ENCODE peak calls at places on chromosomes 2 and 18, in six cellular contexts. One of them, this sample, is unnamed.

GRCh38 chr2:19785432-19785831 is 116.4 kb downstream of the TTC32 start:
- DNase-seq in NCI-H774: no peak
- DNase-seq in stimulated activated CD8-positive, alpha-beta memory T cell treated with anti-CD3 and anti-CD28 coated beads, Interleukin-7, amount 100 ng/mL, for 1 hour: no peak
- DNase-seq in fibroblast of gingiva: peak
- DNase-seq in colonic mucosa: no peak
- DNase-seq in RWPE1: peak
- DNase-seq in this sample: peak

GRCh38 chr18:33201509-33201926 is 239.0 kb downstream of the CCDC178 start:
- DNase-seq in NCI-H774: peak
- DNase-seq in stimulated activated CD8-positive, alpha-beta memory T cell treated with anti-CD3 and anti-CD28 coated beads, Interleukin-7, amount 100 ng/mL, for 1 hour: no peak
- DNase-seq in fibroblast of gingiva: no peak
- DNase-seq in colonic mucosa: peak
- DNase-seq in RWPE1: no peak
- DNase-seq in this sample: peak

GRCh38 chr2:38509322-38509946 is 93.3 kb downstream of the HNRNPLL start:
- DNase-seq in NCI-H774: no peak
- DNase-seq in stimulated activated CD8-positive, alpha-beta memory T cell treated with anti-CD3 and anti-CD28 coated beads, Interleukin-7, amount 100 ng/mL, for 1 hour: no peak
- DNase-seq in fibroblast of gingiva: peak
- DNase-seq in colonic mucosa: no peak
- DNase-seq in RWPE1: peak
- DNase-seq in this sample: peak

GRCh38 chr18:55321268-55322175 is 266.5 kb downstream of the TCF4 start:
- DNase-seq in NCI-H774: peak
- DNase-seq in stimulated activated CD8-positive, alpha-beta memory T cell treated with anti-CD3 and anti-CD28 coated beads, Interleukin-7, amount 100 ng/mL, for 1 hour: no peak
- DNase-seq in fibroblast of gingiva: peak
- DNase-seq in colonic mucosa: peak
- DNase-seq in RWPE1: peak
- DNase-seq in this sample: peak

GRCh38 chr18:21598726-21599584 is 1.5 kb downstream of the ESCO1 start:
- DNase-seq in NCI-H774: peak
- DNase-seq in stimulated activated CD8-positive, alpha-beta memory T cell treated with anti-CD3 and anti-CD28 coated beads, Interleukin-7, amount 100 ng/mL, for 1 hour: no peak
- DNase-seq in fibroblast of gingiva: no peak
- DNase-seq in colonic mucosa: no peak
- DNase-seq in RWPE1: no peak
- DNase-seq in this sample: no peak

GRCh38 chr18:70559446-70559845 is 270.6 kb downstream of the SOCS6 start:
- DNase-seq in NCI-H774: no peak
- DNase-seq in stimulated activated CD8-positive, alpha-beta memory T cell treated with anti-CD3 and anti-CD28 coated beads, Interleukin-7, amount 100 ng/mL, for 1 hour: no peak
- DNase-seq in fibroblast of gingiva: no peak
- DNase-seq in colonic mucosa: no peak
- DNase-seq in RWPE1: no peak
- DNase-seq in this sample: no peak

GRCh38 chr2:193627918-193628254 is 1433.2 kb upstream of the TMEFF2 start:
- DNase-seq in NCI-H774: no peak
- DNase-seq in stimulated activated CD8-positive, alpha-beta memory T cell treated with anti-CD3 and anti-CD28 coated beads, Interleukin-7, amount 100 ng/mL, for 1 hour: no peak
- DNase-seq in fibroblast of gingiva: no peak
- DNase-seq in colonic mucosa: no peak
- DNase-seq in RWPE1: no peak
- DNase-seq in this sample: no peak

GRCh38 chr2:12110074-12110473 is 363.6 kb downstream of the LPIN1 start:
- DNase-seq in NCI-H774: no peak
- DNase-seq in stimulated activated CD8-positive, alpha-beta memory T cell treated with anti-CD3 and anti-CD28 coated beads, Interleukin-7, amount 100 ng/mL, for 1 hour: no peak
- DNase-seq in fibroblast of gingiva: peak
- DNase-seq in colonic mucosa: no peak
- DNase-seq in RWPE1: no peak
- DNase-seq in this sample: peak

GRCh38 chr2:14756981-14757657 is 124.6 kb downstream of the LRATD1 start:
- DNase-seq in NCI-H774: no peak
- DNase-seq in stimulated activated CD8-positive, alpha-beta memory T cell treated with anti-CD3 and anti-CD28 coated beads, Interleukin-7, amount 100 ng/mL, for 1 hour: no peak
- DNase-seq in fibroblast of gingiva: peak
- DNase-seq in colonic mucosa: no peak
- DNase-seq in RWPE1: peak
- DNase-seq in this sample: peak

GRCh38 chr2:230944123-230944653 is 19.1 kb upstream of the GPR55 start:
- DNase-seq in NCI-H774: no peak
- DNase-seq in stimulated activated CD8-positive, alpha-beta memory T cell treated with anti-CD3 and anti-CD28 coated beads, Interleukin-7, amount 100 ng/mL, for 1 hour: no peak
- DNase-seq in fibroblast of gingiva: no peak
- DNase-seq in colonic mucosa: no peak
- DNase-seq in RWPE1: no peak
- DNase-seq in this sample: no peak

GRCh38 chr2:96764253-96764637 is 3.5 kb downstream of the CNNM4 start:
- DNase-seq in NCI-H774: no peak
- DNase-seq in stimulated activated CD8-positive, alpha-beta memory T cell treated with anti-CD3 and anti-CD28 coated beads, Interleukin-7, amount 100 ng/mL, for 1 hour: no peak
- DNase-seq in fibroblast of gingiva: no peak
- DNase-seq in colonic mucosa: no peak
- DNase-seq in RWPE1: no peak
- DNase-seq in this sample: no peak

GRCh38 chr2:2572393-2573204 is 241.5 kb upstream of the MYT1L start:
- DNase-seq in NCI-H774: no peak
- DNase-seq in stimulated activated CD8-positive, alpha-beta memory T cell treated with anti-CD3 and anti-CD28 coated beads, Interleukin-7, amount 100 ng/mL, for 1 hour: no peak
- DNase-seq in fibroblast of gingiva: no peak
- DNase-seq in colonic mucosa: peak
- DNase-seq in RWPE1: no peak
- DNase-seq in this sample: no peak

GRCh38 chr2:71716697-71717624 is 263.6 kb downstream of the DYSF start:
- DNase-seq in NCI-H774: no peak
- DNase-seq in stimulated activated CD8-positive, alpha-beta memory T cell treated with anti-CD3 and anti-CD28 coated beads, Interleukin-7, amount 100 ng/mL, for 1 hour: no peak
- DNase-seq in fibroblast of gingiva: peak
- DNase-seq in colonic mucosa: peak
- DNase-seq in RWPE1: peak
- DNase-seq in this sample: peak

GRCh38 chr18:26480897-26481795 is 67.2 kb downstream of the KCTD1 start:
- DNase-seq in NCI-H774: no peak
- DNase-seq in stimulated activated CD8-positive, alpha-beta memory T cell treated with anti-CD3 and anti-CD28 coated beads, Interleukin-7, amount 100 ng/mL, for 1 hour: no peak
- DNase-seq in fibroblast of gingiva: peak
- DNase-seq in colonic mucosa: no peak
- DNase-seq in RWPE1: peak
- DNase-seq in this sample: peak

GRCh38 chr2:236688563-236689392 is 119.2 kb downstream of the ACKR3 start:
- DNase-seq in NCI-H774: no peak
- DNase-seq in stimulated activated CD8-positive, alpha-beta memory T cell treated with anti-CD3 and anti-CD28 coated beads, Interleukin-7, amount 100 ng/mL, for 1 hour: no peak
- DNase-seq in fibroblast of gingiva: no peak
- DNase-seq in colonic mucosa: no peak
- DNase-seq in RWPE1: no peak
- DNase-seq in this sample: no peak

GRCh38 chr2:96157649-96158553 is 12.7 kb upstream of the DUSP2 start:
- DNase-seq in NCI-H774: no peak
- DNase-seq in stimulated activated CD8-positive, alpha-beta memory T cell treated with anti-CD3 and anti-CD28 coated beads, Interleukin-7, amount 100 ng/mL, for 1 hour: no peak
- DNase-seq in fibroblast of gingiva: no peak
- DNase-seq in colonic mucosa: no peak
- DNase-seq in RWPE1: no peak
- DNase-seq in this sample: no peak

GRCh38 chr2:42971381-42971780 is 179.0 kb upstream of the HAAO start:
- DNase-seq in NCI-H774: no peak
- DNase-seq in stimulated activated CD8-positive, alpha-beta memory T cell treated with anti-CD3 and anti-CD28 coated beads, Interleukin-7, amount 100 ng/mL, for 1 hour: no peak
- DNase-seq in fibroblast of gingiva: no peak
- DNase-seq in colonic mucosa: no peak
- DNase-seq in RWPE1: no peak
- DNase-seq in this sample: no peak

GRCh38 chr2:143530753-143531152 is 401.5 kb downstream of the ARHGAP15 start:
- DNase-seq in NCI-H774: no peak
- DNase-seq in stimulated activated CD8-positive, alpha-beta memory T cell treated with anti-CD3 and anti-CD28 coated beads, Interleukin-7, amount 100 ng/mL, for 1 hour: no peak
- DNase-seq in fibroblast of gingiva: no peak
- DNase-seq in colonic mucosa: no peak
- DNase-seq in RWPE1: no peak
- DNase-seq in this sample: no peak

GRCh38 chr2:168456526-168457176 is 579 bp downstream of the CERS6 start:
- DNase-seq in NCI-H774: no peak
- DNase-seq in stimulated activated CD8-positive, alpha-beta memory T cell treated with anti-CD3 and anti-CD28 coated beads, Interleukin-7, amount 100 ng/mL, for 1 hour: no peak
- DNase-seq in fibroblast of gingiva: peak
- DNase-seq in colonic mucosa: peak
- DNase-seq in RWPE1: peak
- DNase-seq in this sample: peak

GRCh38 chr2:33240178-33240577 is 236.3 kb upstream of the RASGRP3 start:
- DNase-seq in NCI-H774: peak
- DNase-seq in stimulated activated CD8-positive, alpha-beta memory T cell treated with anti-CD3 and anti-CD28 coated beads, Interleukin-7, amount 100 ng/mL, for 1 hour: no peak
- DNase-seq in fibroblast of gingiva: peak
- DNase-seq in colonic mucosa: no peak
- DNase-seq in RWPE1: peak
- DNase-seq in this sample: no peak

GRCh38 chr2:217797170-217797569 is 205.6 kb downstream of the TNS1 start:
- DNase-seq in NCI-H774: no peak
- DNase-seq in stimulated activated CD8-positive, alpha-beta memory T cell treated with anti-CD3 and anti-CD28 coated beads, Interleukin-7, amount 100 ng/mL, for 1 hour: no peak
- DNase-seq in fibroblast of gingiva: no peak
- DNase-seq in colonic mucosa: peak
- DNase-seq in RWPE1: no peak
- DNase-seq in this sample: no peak

GRCh38 chr2:45177870-45178269 is 168.6 kb upstream of the SIX2 start:
- DNase-seq in NCI-H774: no peak
- DNase-seq in stimulated activated CD8-positive, alpha-beta memory T cell treated with anti-CD3 and anti-CD28 coated beads, Interleukin-7, amount 100 ng/mL, for 1 hour: no peak
- DNase-seq in fibroblast of gingiva: peak
- DNase-seq in colonic mucosa: no peak
- DNase-seq in RWPE1: peak
- DNase-seq in this sample: peak

GRCh38 chr2:200042944-200043343 is 87.6 kb downstream of the MAIP1 start:
- DNase-seq in NCI-H774: no peak
- DNase-seq in stimulated activated CD8-positive, alpha-beta memory T cell treated with anti-CD3 and anti-CD28 coated beads, Interleukin-7, amount 100 ng/mL, for 1 hour: no peak
- DNase-seq in fibroblast of gingiva: peak
- DNase-seq in colonic mucosa: no peak
- DNase-seq in RWPE1: no peak
- DNase-seq in this sample: no peak

GRCh38 chr2:229719926-229720652 is 5.7 kb upstream of the DNER start:
- DNase-seq in NCI-H774: no peak
- DNase-seq in stimulated activated CD8-positive, alpha-beta memory T cell treated with anti-CD3 and anti-CD28 coated beads, Interleukin-7, amount 100 ng/mL, for 1 hour: no peak
- DNase-seq in fibroblast of gingiva: no peak
- DNase-seq in colonic mucosa: no peak
- DNase-seq in RWPE1: no peak
- DNase-seq in this sample: no peak

GRCh38 chr2:30266051-30266621 is 34.8 kb downstream of the LBH start:
- DNase-seq in NCI-H774: no peak
- DNase-seq in stimulated activated CD8-positive, alpha-beta memory T cell treated with anti-CD3 and anti-CD28 coated beads, Interleukin-7, amount 100 ng/mL, for 1 hour: no peak
- DNase-seq in fibroblast of gingiva: no peak
- DNase-seq in colonic mucosa: no peak
- DNase-seq in RWPE1: no peak
- DNase-seq in this sample: no peak

GRCh38 chr18:76708727-76709353 is 113.5 kb upstream of the ZNF236 start:
- DNase-seq in NCI-H774: no peak
- DNase-seq in stimulated activated CD8-positive, alpha-beta memory T cell treated with anti-CD3 and anti-CD28 coated beads, Interleukin-7, amount 100 ng/mL, for 1 hour: no peak
- DNase-seq in fibroblast of gingiva: no peak
- DNase-seq in colonic mucosa: no peak
- DNase-seq in RWPE1: no peak
- DNase-seq in this sample: no peak

GRCh38 chr18:12637901-12638633 is 19.8 kb downstream of the SPIRE1 start:
- DNase-seq in NCI-H774: no peak
- DNase-seq in stimulated activated CD8-positive, alpha-beta memory T cell treated with anti-CD3 and anti-CD28 coated beads, Interleukin-7, amount 100 ng/mL, for 1 hour: no peak
- DNase-seq in fibroblast of gingiva: peak
- DNase-seq in colonic mucosa: no peak
- DNase-seq in RWPE1: no peak
- DNase-seq in this sample: peak

GRCh38 chr2:8310557-8311455 is 371.1 kb upstream of the ID2 start:
- DNase-seq in NCI-H774: no peak
- DNase-seq in stimulated activated CD8-positive, alpha-beta memory T cell treated with anti-CD3 and anti-CD28 coated beads, Interleukin-7, amount 100 ng/mL, for 1 hour: peak
- DNase-seq in fibroblast of gingiva: no peak
- DNase-seq in colonic mucosa: no peak
- DNase-seq in RWPE1: no peak
- DNase-seq in this sample: no peak

GRCh38 chr2:191910518-191910917 is 63.6 kb upstream of the CAVIN2 start:
- DNase-seq in NCI-H774: no peak
- DNase-seq in stimulated activated CD8-positive, alpha-beta memory T cell treated with anti-CD3 and anti-CD28 coated beads, Interleukin-7, amount 100 ng/mL, for 1 hour: no peak
- DNase-seq in fibroblast of gingiva: peak
- DNase-seq in colonic mucosa: no peak
- DNase-seq in RWPE1: no peak
- DNase-seq in this sample: peak

GRCh38 chr2:45483997-45484396 is 127.1 kb downstream of the SRBD1 start:
- DNase-seq in NCI-H774: no peak
- DNase-seq in stimulated activated CD8-positive, alpha-beta memory T cell treated with anti-CD3 and anti-CD28 coated beads, Interleukin-7, amount 100 ng/mL, for 1 hour: no peak
- DNase-seq in fibroblast of gingiva: peak
- DNase-seq in colonic mucosa: no peak
- DNase-seq in RWPE1: no peak
- DNase-seq in this sample: peak

GRCh38 chr2:221104391-221104811 is 467.7 kb downstream of the EPHA4 start:
- DNase-seq in NCI-H774: peak
- DNase-seq in stimulated activated CD8-positive, alpha-beta memory T cell treated with anti-CD3 and anti-CD28 coated beads, Interleukin-7, amount 100 ng/mL, for 1 hour: no peak
- DNase-seq in fibroblast of gingiva: peak
- DNase-seq in colonic mucosa: peak
- DNase-seq in RWPE1: peak
- DNase-seq in this sample: peak

GRCh38 chr2:48425402-48425801 is 104.6 kb upstream of the STON1 start:
- DNase-seq in NCI-H774: no peak
- DNase-seq in stimulated activated CD8-positive, alpha-beta memory T cell treated with anti-CD3 and anti-CD28 coated beads, Interleukin-7, amount 100 ng/mL, for 1 hour: no peak
- DNase-seq in fibroblast of gingiva: no peak
- DNase-seq in colonic mucosa: no peak
- DNase-seq in RWPE1: no peak
- DNase-seq in this sample: no peak

GRCh38 chr2:213995400-213996105 is 415.3 kb upstream of the VWC2L start:
- DNase-seq in NCI-H774: no peak
- DNase-seq in stimulated activated CD8-positive, alpha-beta memory T cell treated with anti-CD3 and anti-CD28 coated beads, Interleukin-7, amount 100 ng/mL, for 1 hour: no peak
- DNase-seq in fibroblast of gingiva: peak
- DNase-seq in colonic mucosa: no peak
- DNase-seq in RWPE1: peak
- DNase-seq in this sample: peak

GRCh38 chr2:33494155-33494779 is 17.8 kb downstream of the RASGRP3 start:
- DNase-seq in NCI-H774: no peak
- DNase-seq in stimulated activated CD8-positive, alpha-beta memory T cell treated with anti-CD3 and anti-CD28 coated beads, Interleukin-7, amount 100 ng/mL, for 1 hour: no peak
- DNase-seq in fibroblast of gingiva: no peak
- DNase-seq in colonic mucosa: no peak
- DNase-seq in RWPE1: peak
- DNase-seq in this sample: no peak

GRCh38 chr2:236174608-236175001 is 6.4 kb upstream of the GBX2 start:
- DNase-seq in NCI-H774: no peak
- DNase-seq in stimulated activated CD8-positive, alpha-beta memory T cell treated with anti-CD3 and anti-CD28 coated beads, Interleukin-7, amount 100 ng/mL, for 1 hour: no peak
- DNase-seq in fibroblast of gingiva: no peak
- DNase-seq in colonic mucosa: no peak
- DNase-seq in RWPE1: no peak
- DNase-seq in this sample: no peak

GRCh38 chr2:54859997-54860701 is 136.7 kb downstream of the EML6 start:
- DNase-seq in NCI-H774: no peak
- DNase-seq in stimulated activated CD8-positive, alpha-beta memory T cell treated with anti-CD3 and anti-CD28 coated beads, Interleukin-7, amount 100 ng/mL, for 1 hour: no peak
- DNase-seq in fibroblast of gingiva: no peak
- DNase-seq in colonic mucosa: no peak
- DNase-seq in RWPE1: peak
- DNase-seq in this sample: peak

This sample was measured in GM03348.